ENCODE peak calls at places on chromosome 13, in ten cellular contexts. W, O, D, M, X, J, G, I, S and U are unnamed samples.

GRCh38 chr13:40187324-40187795 is 479.1 kb downstream of the FOXO1 start:
- DNase-seq in W (no peak), O (no peak), D (no peak), M (no peak), X (no peak), J (no peak), G (no peak), I (no peak), S (no peak), U (peak)

GRCh38 chr13:102089722-102090121 is 312.1 kb downstream of the FGF14 start:
- DNase-seq in W (no peak), O (no peak), D (no peak), M (no peak), X (no peak), J (no peak), G (no peak), I (no peak), S (no peak), U (no peak)

GRCh38 chr13:106163426-106163825 is 372.0 kb downstream of the EFNB2 start:
- DNase-seq in W (no peak), O (no peak), D (no peak), M (no peak), X (no peak), J (no peak), G (no peak), I (peak), S (no peak), U (no peak)

GRCh38 chr13:113906566-113906965 is 42.7 kb upstream of the GAS6 start:
- DNase-seq in W (no peak), O (no peak), D (no peak), M (no peak), X (no peak), J (no peak), G (peak), I (no peak), S (no peak), U (no peak)

GRCh38 chr13:28984825-28985224 is 164.7 kb downstream of the MTUS2 start:
- DNase-seq in W (no peak), O (no peak), D (no peak), M (no peak), X (no peak), J (no peak), G (no peak), I (no peak), S (no peak), U (no peak)

GRCh38 chr13:77028202-77028601 is 1.2 kb upstream of the FBXL3 start:
- DNase-seq in W (peak), O (peak), D (no peak), M (no peak), X (peak), J (no peak), G (peak), I (no peak), S (no peak), U (no peak)

GRCh38 chr13:23673354-23673753 is 103.1 kb downstream of the TNFRSF19 start:
- DNase-seq in W (peak), O (peak), D (no peak), M (peak), X (peak), J (no peak), G (peak), I (no peak), S (no peak), U (no peak)

GRCh38 chr13:37102896-37103295 is 2.6 kb downstream of the CSNK1A1L start:
- DNase-seq in W (no peak), O (peak), D (no peak), M (no peak), X (no peak), J (no peak), G (no peak), I (no peak), S (no peak), U (no peak)

GRCh38 chr13:26053418-26053980 is 1.7 kb upstream of the SHISA2 start:
- DNase-seq in W (no peak), O (no peak), D (no peak), M (no peak), X (no peak), J (no peak), G (no peak), I (no peak), S (no peak), U (no peak)

GRCh38 chr13:26051231-26052135 is at the start of gene SHISA2:
- DNase-seq in W (no peak), O (peak), D (no peak), M (no peak), X (peak), J (no peak), G (peak), I (no peak), S (no peak), U (peak)

GRCh38 chr13:26048745-26049144 is 3.1 kb downstream of the SHISA2 start:
- DNase-seq in W (no peak), O (no peak), D (no peak), M (no peak), X (no peak), J (no peak), G (no peak), I (no peak), S (no peak), U (no peak)

GRCh38 chr13:26052136-26052736 is 420 bp upstream of the SHISA2 start:
- DNase-seq in W (no peak), O (no peak), D (no peak), M (no peak), X (no peak), J (no peak), G (no peak), I (no peak), S (no peak), U (no peak)

DNA sequence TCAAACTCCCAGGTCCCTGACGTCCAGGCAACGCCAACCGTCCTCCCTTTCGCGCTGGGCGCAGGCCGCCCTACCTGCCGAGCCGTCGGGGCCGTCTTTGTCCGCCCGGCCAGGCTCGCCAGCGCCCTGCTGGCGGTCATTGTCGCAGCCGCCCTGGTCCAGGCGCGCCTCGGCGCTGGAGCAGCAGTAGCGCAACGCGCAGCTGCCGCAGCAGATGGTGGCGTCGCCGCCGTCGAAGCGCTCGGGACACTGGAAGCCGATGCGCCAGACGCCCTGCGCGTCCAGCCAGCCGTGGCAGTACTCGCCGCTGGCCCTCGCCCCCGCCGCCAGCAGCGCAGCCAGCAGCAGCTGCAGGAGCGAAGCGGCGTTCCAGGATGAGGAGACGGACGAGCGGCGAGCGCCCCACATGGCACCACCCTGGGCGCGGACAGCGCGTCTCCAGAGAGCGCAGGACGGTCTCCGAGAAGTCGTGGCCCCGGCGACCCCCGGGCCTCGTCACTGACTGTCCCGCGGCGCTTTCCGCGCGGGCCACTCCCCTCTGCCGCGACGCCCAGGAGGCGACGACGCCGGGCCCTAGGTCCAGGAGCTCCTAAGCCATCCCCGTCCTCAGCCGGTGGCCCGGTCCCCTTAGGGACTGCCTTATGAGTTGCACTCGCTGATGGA is 1.1 kb downstream of the SHISA2 start:
- DNase-seq in W (no peak), O (no peak), D (no peak), M (no peak), X (no peak), J (no peak), G (peak), I (no peak), S (no peak), U (no peak)
- H3K4me3 ChIP-seq in W (peak), O (no peak), D (peak), M (peak), X (no peak), J (peak), G (no peak), I (no peak), S (peak), U (peak)

DNA sequence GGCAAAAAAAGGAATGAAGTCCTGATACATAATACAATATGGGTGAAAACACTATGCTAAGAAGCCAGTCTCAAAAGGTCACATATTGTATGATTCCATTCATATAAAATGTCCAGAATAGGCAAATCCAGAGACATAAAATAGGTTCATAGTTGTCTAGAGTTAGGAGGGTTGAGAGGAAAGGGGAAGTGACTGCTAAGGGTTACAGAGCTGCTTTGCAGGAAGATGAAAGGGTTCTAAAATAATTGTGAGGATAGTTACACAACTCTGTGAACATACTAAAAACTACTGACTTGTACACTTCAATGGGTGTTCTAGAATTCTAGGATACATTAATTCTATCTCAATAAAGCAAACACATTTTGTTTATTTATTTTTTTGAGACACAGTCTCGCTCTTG is 25.7 kb downstream of the CAB39L start:
- DNase-seq in W (no peak), O (no peak), D (no peak), M (no peak), X (no peak), J (no peak), G (no peak), I (no peak), S (no peak), U (no peak)
- H3K4me3 ChIP-seq in W (no peak), O (no peak), D (no peak), M (no peak), X (no peak), J (no peak), G (no peak), I (no peak), S (no peak), U (no peak)

GRCh38 chr13:110687736-110688135 is 18.2 kb downstream of the CARS2 start:
- DNase-seq in W (no peak), O (no peak), D (no peak), M (no peak), X (no peak), J (no peak), G (no peak), I (no peak), S (no peak), U (no peak)

GRCh38 chr13:110690516-110690915 is 15.4 kb downstream of the CARS2 start:
- DNase-seq in W (no peak), O (no peak), D (no peak), M (no peak), X (no peak), J (no peak), G (no peak), I (no peak), S (no peak), U (no peak)

GRCh38 chr13:110689711-110690110 is 16.2 kb downstream of the CARS2 start:
- DNase-seq in W (no peak), O (no peak), D (no peak), M (no peak), X (no peak), J (no peak), G (no peak), I (no peak), S (no peak), U (no peak)

GRCh38 chr13:110685305-110685704 is 20.6 kb downstream of the CARS2 start:
- DNase-seq in W (peak), O (no peak), D (no peak), M (peak), X (peak), J (no peak), G (no peak), I (no peak), S (no peak), U (no peak)

DNA sequence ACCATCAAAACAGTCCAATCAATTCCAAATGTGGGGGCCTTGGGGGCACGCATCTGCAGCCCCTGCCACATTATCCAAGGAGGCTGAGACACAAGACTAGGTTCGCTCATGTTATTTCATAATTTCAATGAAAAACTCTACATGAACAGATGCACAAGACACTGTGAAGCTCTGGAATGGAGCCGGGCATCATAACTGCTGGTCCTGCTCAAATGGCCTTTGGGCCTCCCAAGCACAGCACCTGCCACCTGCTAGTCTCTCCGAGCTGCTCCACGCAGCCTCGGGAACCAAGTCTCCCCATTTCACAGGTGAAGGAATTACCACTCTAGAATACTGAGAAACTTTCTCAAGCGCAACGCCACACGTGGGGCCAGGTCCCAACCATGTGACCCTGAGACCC is 16.9 kb downstream of the CARS2 start:
- DNase-seq in W (no peak), O (no peak), D (no peak), M (no peak), X (no peak), J (no peak), G (no peak), I (no peak), S (no peak), U (no peak)
- H3K4me3 ChIP-seq in W (no peak), O (no peak), D (no peak), M (no peak), X (no peak), J (no peak), G (no peak), I (no peak), S (no peak), U (no peak)

DNA sequence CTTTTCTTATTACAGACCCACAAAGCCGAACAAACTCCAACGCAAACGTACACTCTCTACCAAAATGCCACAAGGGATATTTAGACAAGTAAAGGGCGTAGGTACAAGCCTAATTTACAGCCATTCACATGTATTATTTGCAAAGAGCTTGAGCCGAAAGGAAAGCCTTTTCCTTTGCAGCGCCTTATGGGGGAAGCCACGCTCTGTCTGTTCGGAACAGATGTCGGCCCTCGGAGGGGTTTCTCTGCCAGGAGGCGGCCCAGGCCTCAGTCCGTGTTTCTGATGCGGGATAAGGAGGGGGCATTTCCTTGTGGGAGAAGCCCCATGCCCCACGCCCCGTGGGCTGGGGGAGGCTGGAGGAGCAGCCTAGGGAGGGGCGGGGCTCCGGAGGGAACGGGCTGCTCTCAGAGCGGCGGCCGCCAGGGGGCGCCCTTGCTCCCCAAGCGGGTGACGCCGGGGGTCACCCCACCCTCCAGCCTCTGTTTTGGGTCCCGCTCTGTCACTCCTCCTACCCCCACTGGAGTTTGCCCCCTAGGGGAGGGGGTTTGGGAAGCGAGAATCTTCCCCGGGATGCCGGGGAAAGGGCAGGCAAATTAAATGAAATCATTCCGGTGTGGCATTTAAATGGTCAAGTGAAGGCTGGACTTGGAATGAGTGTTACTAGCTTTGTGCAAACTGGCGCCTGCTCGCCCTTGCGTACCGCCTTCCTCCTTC is 2.9 kb downstream of the HTR2A start:
- DNase-seq in W (peak), O (peak), D (peak), M (no peak), X (peak), J (no peak), G (peak), I (no peak), S (peak), U (no peak)
- H3K4me3 ChIP-seq in W (peak), O (peak), D (peak), M (peak), X (peak), J (peak), G (peak), I (peak), S (peak), U (no peak)

GRCh38 chr13:19586904-19587634 is 25.7 kb upstream of the TPTE2 start:
- DNase-seq in W (no peak), O (no peak), D (no peak), M (no peak), X (peak), J (no peak), G (peak), I (no peak), S (peak), U (peak)
- H3K4me3 ChIP-seq in W (peak), O (no peak), D (no peak), M (peak), X (peak), J (peak), G (no peak), I (peak), S (peak), U (peak)

GRCh38 chr13:112772539-112772909 is 82.7 kb downstream of the ATP11A start:
- DNase-seq in W (no peak), O (no peak), D (no peak), M (no peak), X (no peak), J (no peak), G (no peak), I (no peak), S (no peak), U (no peak)

GRCh38 chr13:112772929-112773328 is 83.1 kb downstream of the ATP11A start:
- DNase-seq in W (no peak), O (no peak), D (no peak), M (no peak), X (no peak), J (no peak), G (no peak), I (no peak), S (no peak), U (no peak)

GRCh38 chr13:112771877-112772538 is 82.2 kb downstream of the ATP11A start:
- DNase-seq in W (no peak), O (no peak), D (no peak), M (no peak), X (no peak), J (no peak), G (no peak), I (no peak), S (no peak), U (no peak)

GRCh38 chr13:112770504-112770903 is 80.7 kb downstream of the ATP11A start:
- DNase-seq in W (no peak), O (no peak), D (no peak), M (no peak), X (no peak), J (no peak), G (no peak), I (no peak), S (no peak), U (no peak)

GRCh38 chr13:112771139-112771876 is 81.5 kb downstream of the ATP11A start:
- DNase-seq in W (no peak), O (no peak), D (no peak), M (no peak), X (no peak), J (no peak), G (no peak), I (no peak), S (no peak), U (no peak)
- H3K4me3 ChIP-seq in W (no peak), O (no peak), D (no peak), M (no peak), X (no peak), J (no peak), G (no peak), I (no peak), S (no peak), U (no peak)

DNA sequence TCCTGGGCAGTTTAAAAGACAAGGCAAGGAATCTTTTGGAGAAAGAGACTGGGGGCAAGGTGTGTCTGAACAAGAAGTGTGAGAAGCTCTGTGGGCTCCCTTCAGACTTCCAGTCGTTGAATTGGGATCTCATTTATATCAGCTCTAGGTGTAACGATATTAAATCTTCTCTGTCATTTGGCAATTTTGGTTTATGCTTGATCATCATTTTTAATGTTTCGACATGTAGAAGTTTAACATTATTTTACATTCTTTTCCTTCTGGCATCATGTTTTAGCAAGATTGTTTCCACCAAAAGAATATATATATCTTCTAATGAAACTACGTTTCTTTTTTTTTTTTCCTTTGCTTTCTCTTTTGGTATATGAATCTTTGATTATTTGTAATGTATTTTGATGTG is 49.3 kb downstream of the USPL1 start:
- DNase-seq in W (no peak), O (no peak), D (no peak), M (no peak), X (no peak), J (no peak), G (no peak), I (no peak), S (no peak), U (no peak)
- H3K4me3 ChIP-seq in W (no peak), O (no peak), D (no peak), M (no peak), X (no peak), J (no peak), G (no peak), I (no peak), S (no peak), U (no peak)

GRCh38 chr13:75220238-75220542 is 261.8 kb downstream of the TBC1D4 start:
- DNase-seq in W (no peak), O (no peak), D (no peak), M (no peak), X (no peak), J (no peak), G (no peak), I (no peak), S (no peak), U (no peak)

GRCh38 chr13:75223981-75224742 is 257.8 kb downstream of the TBC1D4 start:
- DNase-seq in W (no peak), O (no peak), D (no peak), M (no peak), X (no peak), J (no peak), G (no peak), I (no peak), S (no peak), U (no peak)

GRCh38 chr13:75217949-75218348 is 264.0 kb downstream of the TBC1D4 start:
- DNase-seq in W (peak), O (peak), D (no peak), M (peak), X (peak), J (no peak), G (peak), I (no peak), S (no peak), U (no peak)

GRCh38 chr13:75222031-75222430 is 259.9 kb downstream of the TBC1D4 start:
- DNase-seq in W (no peak), O (peak), D (no peak), M (no peak), X (peak), J (no peak), G (peak), I (no peak), S (no peak), U (no peak)

GRCh38 chr13:75219479-75220237 is 262.3 kb downstream of the TBC1D4 start:
- DNase-seq in W (peak), O (peak), D (peak), M (no peak), X (peak), J (peak), G (peak), I (no peak), S (peak), U (peak)
- H3K4me3 ChIP-seq in W (peak), O (peak), D (peak), M (peak), X (peak), J (peak), G (peak), I (no peak), S (peak), U (no peak)